ENCODE peak calls at places on chromosomes 3 and 15, in eight cellular contexts. A is sigmoid colon; U is A549; M is SJSA1; C is foreskin keratinocyte; E is GM23248; D is PC-3; K is CD8-positive, alpha-beta memory T cell. G is an unnamed sample. For H3K4me1, the result is how much of the 10 kb centered on the place peaks cover.

GRCh38 chr3:103410231-103410630 is 975.4 kb downstream of the ZPLD1 start:
- DNase-seq in A (no peak), U (no peak), M (no peak), C (no peak), E (no peak), D (no peak), K (no peak), G (no peak)

GRCh38 chr15:71807691-71808091 is 2.7 kb upstream of the NR2E3 start:
- DNase-seq in A (no peak), U (no peak), M (no peak), C (no peak), E (peak), D (no peak), K (no peak), G (no peak)

GRCh38 chr3:43580181-43580580 is 41.6 kb downstream of the ANO10 start:
- DNase-seq in A (no peak), U (no peak), M (no peak), C (peak), E (no peak), D (no peak), K (no peak), G (no peak)

GRCh38 chr3:72483554-72484104 is 364.6 kb downstream of the SHQ1 start:
- DNase-seq in A (no peak), U (no peak), M (no peak), C (no peak), E (no peak), D (no peak), K (no peak), G (no peak)

GRCh38 chr3:134754768-134755559 is 40.1 kb upstream of the EPHB1 start:
- DNase-seq in A (no peak), U (peak), M (no peak), C (no peak), E (peak), D (peak), K (no peak), G (no peak)

GRCh38 chr3:37386627-37387230 is 212.3 kb upstream of the LRRFIP2 start:
- DNase-seq in A (peak), U (no peak), M (no peak), C (no peak), E (peak), D (no peak), K (no peak), G (no peak)

GRCh38 chr15:40108061-40108854 is 421 bp downstream of the BMF start:
- DNase-seq in A (peak), U (peak), M (peak), C (no peak), E (peak), D (peak), K (no peak), G (no peak)

GRCh38 chr3:44554626-44555592 is at the start of gene ZKSCAN7:
- DNase-seq in A (peak), U (no peak), M (peak), C (peak), E (peak), D (no peak), K (peak), G (peak)

GRCh38 chr3:188698436-188698835 is 473.3 kb upstream of the TPRG1 start:
- DNase-seq in A (no peak), U (no peak), M (no peak), C (no peak), E (no peak), D (no peak), K (no peak), G (no peak)

GRCh38 chr3:194756460-194757355 is 71.0 kb downstream of the FAM43A start:
- DNase-seq in A (peak), U (no peak), M (no peak), C (no peak), E (no peak), D (no peak), K (no peak), G (no peak)

GRCh38 chr3:177789500-177789899 is 592.2 kb upstream of the TBL1XR1 start:
- DNase-seq in A (no peak), U (no peak), M (no peak), C (no peak), E (no peak), D (no peak), K (no peak), G (no peak)

GRCh38 chr3:135453333-135453732 is 512.2 kb upstream of the PPP2R3A start:
- DNase-seq in A (no peak), U (no peak), M (no peak), C (no peak), E (no peak), D (no peak), K (no peak), G (no peak)

GRCh38 chr15:32825219-32825618 is 107.4 kb downstream of the GREM1 start:
- DNase-seq in A (no peak), U (no peak), M (peak), C (no peak), E (peak), D (no peak), K (no peak), G (no peak)

GRCh38 chr3:150922611-150923010 is 17.4 kb upstream of the MINDY4B start:
- DNase-seq in A (no peak), U (peak), M (no peak), C (no peak), E (peak), D (no peak), K (no peak), G (no peak)

GRCh38 chr3:107394502-107394901 is 17.3 kb downstream of the CCDC54 start:
- DNase-seq in A (no peak), U (no peak), M (no peak), C (no peak), E (no peak), D (peak), K (no peak), G (no peak)

GRCh38 chr15:29086891-29087290 is 182.7 kb downstream of the NSMCE3 start:
- DNase-seq in A (peak), U (no peak), M (no peak), C (no peak), E (no peak), D (no peak), K (no peak), G (no peak)

GRCh38 chr3:31356941-31357340 is 175.8 kb upstream of the STT3B start:
- DNase-seq in A (peak), U (no peak), M (no peak), C (peak), E (peak), D (peak), K (no peak), G (no peak)

GRCh38 chr3:53023072-53023823 is 22.6 kb downstream of the SFMBT1 start:
- DNase-seq in A (no peak), U (no peak), M (no peak), C (no peak), E (peak), D (no peak), K (no peak), G (no peak)

GRCh38 chr3:193816028-193816395 is 223.0 kb downstream of the OPA1 start:
- DNase-seq in A (no peak), U (no peak), M (no peak), C (no peak), E (no peak), D (no peak), K (no peak), G (no peak)

GRCh38 chr15:55907797-55908196 is 85.6 kb downstream of the NEDD4 start:
- DNase-seq in A (no peak), U (peak), M (peak), C (peak), E (peak), D (peak), K (no peak), G (no peak)

GRCh38 chr15:92167413-92167950 is 226.2 kb upstream of the ST8SIA2 start:
- DNase-seq in A (no peak), U (no peak), M (no peak), C (no peak), E (no peak), D (no peak), K (no peak), G (no peak)

GRCh38 chr15:60840306-60840702 is 361.4 kb upstream of the ICE2 start:
- DNase-seq in A (no peak), U (no peak), M (peak), C (no peak), E (peak), D (no peak), K (no peak), G (no peak)

GRCh38 chr3:185959609-185960517 is 22.0 kb upstream of the TRA2B start:
- DNase-seq in A (no peak), U (peak), M (no peak), C (peak), E (peak), D (peak), K (no peak), G (no peak)

GRCh38 chr15:73866881-73867410 is 6.4 kb upstream of the TBC1D21 start:
- DNase-seq in A (no peak), U (no peak), M (peak), C (no peak), E (no peak), D (no peak), K (no peak), G (no peak)

GRCh38 chr15:43100971-43101370 is 4.9 kb downstream of the UBR1 start:
- DNase-seq in A (no peak), U (no peak), M (no peak), C (peak), E (no peak), D (no peak), K (no peak), G (no peak)

GRCh38 chr3:127694467-127695215 is 21.9 kb downstream of the ABTB1 start:
- DNase-seq in A (no peak), U (peak), M (no peak), C (no peak), E (peak), D (peak), K (peak), G (no peak)

GRCh38 chr3:138479355-138479964 is 45.0 kb downstream of the ESYT3 start:
- DNase-seq in A (no peak), U (peak), M (no peak), C (no peak), E (peak), D (peak), K (no peak), G (no peak)

GRCh38 chr3:57184516-57184915 is 15.3 kb downstream of the HESX1 start:
- DNase-seq in A (no peak), U (no peak), M (no peak), C (no peak), E (peak), D (no peak), K (no peak), G (no peak)

GRCh38 chr3:40827942-40828688 is 303.4 kb downstream of the ZNF621 start:
- DNase-seq in A (peak), U (no peak), M (no peak), C (no peak), E (peak), D (peak), K (no peak), G (no peak)

GRCh38 chr3:127256872-127257271 is 31.0 kb downstream of the PRR20G start:
- DNase-seq in A (no peak), U (no peak), M (no peak), C (no peak), E (no peak), D (no peak), K (no peak), G (no peak)

GRCh38 chr15:83308671-83309070 is 24.2 kb upstream of the BNC1 start:
- DNase-seq in A (no peak), U (no peak), M (no peak), C (no peak), E (no peak), D (no peak), K (no peak), G (no peak)

DNA sequence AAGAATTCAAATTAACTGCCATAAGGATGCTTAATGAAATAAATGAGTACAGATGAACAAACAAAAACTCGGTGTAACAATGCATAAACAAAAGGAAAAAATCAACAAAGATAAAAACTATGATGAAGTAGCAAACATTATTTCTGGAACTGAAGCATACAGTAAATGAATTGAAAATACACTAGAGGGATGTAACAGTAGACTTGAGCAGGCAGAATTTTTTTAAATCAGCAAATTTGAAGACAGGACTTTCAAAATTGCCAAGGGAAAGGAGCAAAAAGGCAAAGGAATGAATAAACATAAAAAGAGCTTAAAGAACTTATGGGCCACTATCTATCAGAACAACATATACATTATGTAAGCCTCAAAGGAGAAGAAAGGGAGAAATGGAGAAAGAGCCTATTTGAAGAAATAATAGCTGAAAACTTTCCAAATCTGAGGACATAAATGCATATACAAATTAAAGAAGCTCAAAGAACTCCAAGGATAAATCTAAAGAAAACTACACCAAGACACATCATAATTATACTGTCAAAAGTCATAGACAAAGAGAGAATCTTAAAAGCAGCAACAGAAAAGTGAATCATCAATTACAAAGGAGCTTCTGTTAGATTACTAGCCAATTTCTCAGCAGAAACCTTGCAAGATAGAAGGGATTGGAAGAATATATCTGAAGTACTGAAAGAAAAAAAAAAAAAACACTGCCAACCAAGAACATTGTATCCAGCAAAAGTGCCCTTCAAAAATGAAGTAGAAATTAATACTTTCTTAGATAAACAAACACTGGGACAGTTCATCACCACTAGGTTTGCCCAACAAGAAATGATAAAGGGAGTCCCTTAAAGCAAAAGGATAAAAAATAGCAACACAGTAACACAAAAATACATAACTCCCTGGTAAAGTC is 15.5 kb downstream of the TOP2B start:
- DNase-seq in A (no peak), U (no peak), M (no peak), C (no peak), E (no peak), D (no peak), K (no peak), G (no peak)
- H3K4me1 ChIP-seq in A (under half), U (under half), M (under half), C (under half), E (under half), D (under half), K (under half), G (under half)

DNA sequence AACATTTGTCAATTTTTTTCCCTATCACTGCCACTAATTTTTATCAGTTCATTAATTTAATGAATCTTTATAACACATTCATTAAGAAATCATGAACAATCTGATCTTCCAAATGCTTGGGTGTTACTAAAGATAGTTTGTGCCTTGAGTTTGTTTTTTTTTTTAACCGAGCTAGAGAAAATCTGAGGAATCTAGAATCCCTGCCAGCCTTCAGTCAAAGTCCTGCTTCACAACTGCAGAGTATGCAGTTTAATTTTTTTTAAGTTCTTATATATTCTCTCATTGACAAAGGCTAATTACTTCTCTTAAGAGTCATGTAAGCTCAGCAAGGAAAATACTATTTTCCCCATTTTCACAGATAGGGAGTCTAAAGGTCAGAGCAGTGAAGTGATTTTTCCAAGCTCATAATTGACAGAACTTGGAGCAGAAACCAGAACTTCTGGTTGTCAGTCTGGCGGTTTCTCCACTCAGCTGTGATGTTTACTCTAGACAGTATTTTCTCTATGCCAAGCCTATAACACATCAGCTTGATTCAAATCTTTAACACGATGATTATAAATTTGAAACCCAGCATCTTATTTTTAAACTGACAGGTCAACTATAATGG is 55.7 kb downstream of the TNIK start:
- DNase-seq in A (no peak), U (no peak), M (no peak), C (no peak), E (no peak), D (peak), K (no peak), G (no peak)
- H3K4me1 ChIP-seq in A (under half), U (under half), M (under half), C (under half), E (under half), D (under half), K (under half), G (under half)

DNA sequence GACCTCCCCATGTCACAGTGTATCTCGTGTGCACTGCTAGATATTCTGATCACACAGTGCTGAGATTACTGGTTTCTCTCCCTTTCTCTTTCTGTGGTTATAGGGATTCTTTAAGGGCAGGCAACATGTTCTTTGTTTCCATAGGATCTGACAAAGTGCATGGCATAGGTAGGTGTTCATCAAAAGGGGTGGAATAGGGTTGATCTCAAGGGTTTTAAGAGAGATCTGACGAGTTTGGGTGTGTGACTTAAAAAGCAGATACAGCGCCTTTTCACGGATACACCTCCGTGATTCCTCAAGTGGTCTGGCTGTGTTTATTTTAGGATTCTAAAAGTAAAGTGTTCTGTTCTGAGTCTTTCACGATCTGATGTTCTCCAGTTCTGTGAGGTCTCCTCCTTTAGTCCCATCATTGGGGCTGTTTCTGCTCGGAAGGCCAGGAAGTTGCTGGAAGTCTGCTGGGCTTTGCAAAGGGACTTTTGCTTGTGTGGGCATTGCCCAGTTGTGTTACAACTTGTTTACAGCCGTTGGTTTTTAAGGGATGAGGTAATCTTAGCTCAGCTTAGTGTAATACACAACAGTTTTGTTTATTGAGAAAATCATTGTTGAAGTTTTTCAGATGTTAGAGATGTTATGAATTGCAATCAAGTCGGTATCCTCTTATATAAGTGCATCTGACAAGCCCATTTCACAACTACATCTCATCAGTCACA is 34.8 kb downstream of the IGF1R start:
- DNase-seq in A (no peak), U (no peak), M (no peak), C (peak), E (peak), D (no peak), K (no peak), G (no peak)
- H3K4me1 ChIP-seq in A (under half), U (half or more), M (under half), C (under half), E (under half), D (under half), K (under half), G (under half)

GRCh38 chr3:123353227-123353851 is 95.6 kb downstream of the ADCY5 start:
- DNase-seq in A (peak), U (no peak), M (no peak), C (no peak), E (no peak), D (no peak), K (no peak), G (no peak)

GRCh38 chr3:123353852-123354238 is 95.0 kb downstream of the ADCY5 start:
- DNase-seq in A (no peak), U (no peak), M (no peak), C (no peak), E (no peak), D (peak), K (no peak), G (no peak)

GRCh38 chr3:123351396-123351945 is 97.4 kb downstream of the ADCY5 start:
- DNase-seq in A (peak), U (no peak), M (no peak), C (no peak), E (no peak), D (no peak), K (no peak), G (no peak)

GRCh38 chr3:123350971-123351370 is 97.9 kb downstream of the ADCY5 start:
- DNase-seq in A (peak), U (no peak), M (no peak), C (no peak), E (no peak), D (no peak), K (no peak), G (no peak)

GRCh38 chr3:123352134-123352554 is 96.7 kb downstream of the ADCY5 start:
- DNase-seq in A (peak), U (no peak), M (no peak), C (no peak), E (no peak), D (no peak), K (no peak), G (no peak)
- H3K4me1 ChIP-seq in A (under half), U (under half), M (under half), C (under half), E (under half), D (under half), K (under half), G (under half)

GRCh38 chr3:13171704-13172643 is 98.7 kb upstream of the IQSEC1 start:
- DNase-seq in A (peak), U (no peak), M (no peak), C (no peak), E (no peak), D (no peak), K (no peak), G (no peak)
- H3K4me1 ChIP-seq in A (under half), U (under half), M (under half), C (under half), E (under half), D (under half), K (under half), G (under half)

DNA sequence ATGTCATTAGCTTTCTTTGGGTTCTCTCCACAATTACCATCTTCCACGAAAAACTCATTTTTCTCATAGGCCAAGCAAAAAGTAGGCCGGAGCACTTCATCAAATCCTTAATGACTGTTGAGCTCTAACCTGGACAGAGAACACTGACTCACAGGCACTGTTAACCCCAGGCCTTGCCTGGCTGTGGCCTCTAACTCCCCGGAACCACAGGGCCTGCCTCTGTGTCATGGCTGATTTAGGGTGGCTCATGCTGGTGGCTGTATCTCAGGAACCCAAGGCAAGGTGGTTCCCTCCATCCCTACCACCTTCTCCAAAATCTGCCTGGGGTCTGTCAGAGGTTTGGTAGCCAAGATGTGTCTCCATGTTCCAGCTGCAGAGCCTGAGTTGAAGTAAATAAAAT is 3.6 kb downstream of the CRTAP start:
- DNase-seq in A (no peak), U (no peak), M (no peak), C (no peak), E (no peak), D (no peak), K (no peak), G (no peak)
- H3K4me1 ChIP-seq in A (under half), U (under half), M (under half), C (under half), E (under half), D (under half), K (under half), G (under half)

DNA sequence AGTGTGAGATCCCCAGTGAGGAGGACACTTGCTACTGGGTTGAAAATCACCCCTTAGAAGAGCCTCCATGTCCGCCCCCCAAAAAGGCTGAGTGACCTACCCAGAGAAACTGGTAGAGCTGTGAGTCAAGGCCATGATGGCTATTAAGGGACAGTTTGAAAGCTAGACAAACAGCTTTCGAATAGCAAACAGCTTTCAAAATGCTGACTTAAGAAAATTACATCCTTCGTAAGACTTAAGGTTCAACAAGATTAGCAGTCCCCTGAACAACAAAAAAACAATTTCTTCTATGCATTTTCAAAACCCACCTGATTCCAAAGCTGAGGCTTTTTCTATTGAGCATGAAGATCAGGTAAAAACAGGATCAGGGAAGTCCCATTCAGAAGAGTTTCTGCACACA is 269.7 kb upstream of the SOX2 start:
- DNase-seq in A (no peak), U (no peak), M (no peak), C (no peak), E (no peak), D (no peak), K (no peak), G (no peak)
- H3K4me1 ChIP-seq in A (under half), U (under half), M (under half), C (under half), E (under half), D (under half), K (under half), G (under half)